ENCODE peak calls at places on chromosomes 16 and 17, in four cellular contexts. L is K562, T is HepG2, M is HCT116. K is an unnamed sample.

GRCh38 chr16:11546522-11547485 is 39.9 kb downstream of the LITAF start:
- DNase-seq in L (no peak), T (no peak), M (no peak), K (no peak)

GRCh38 chr17:40582328-40582901 is 17.1 kb upstream of the CCR7 start:
- DNase-seq in L (no peak), T (no peak), M (no peak), K (no peak)

GRCh38 chr16:56841659-56842058 is 23.3 kb upstream of the SLC12A3 start:
- DNase-seq in L (no peak), T (no peak), M (no peak), K (no peak)

GRCh38 chr17:47757416-47757815 is 24.4 kb downstream of the TBX21 start:
- DNase-seq in L (no peak), T (no peak), M (no peak), K (no peak)

GRCh38 chr17:3986270-3986938 is 22.2 kb upstream of the ATP2A3 start:
- DNase-seq in L (no peak), T (no peak), M (no peak), K (no peak)

GRCh38 chr16:5526826-5527225 is 429.2 kb upstream of the EEF2KMT start:
- DNase-seq in L (no peak), T (no peak), M (no peak), K (no peak)

GRCh38 chr17:45302649-45303173 is 14.1 kb downstream of the MAP3K14 start:
- DNase-seq in L (no peak), T (no peak), M (no peak), K (no peak)

GRCh38 chr17:4839965-4840892 is 7.1 kb downstream of the MINK1 start:
- DNase-seq in L (no peak), T (no peak), M (no peak), K (no peak)

GRCh38 chr16:69131749-69132423 is 502 bp downstream of the CHTF8 start:
- DNase-seq in L (peak), T (peak), M (no peak), K (no peak)

GRCh38 chr16:81632392-81633146 is 146.5 kb upstream of the PLCG2 start:
- DNase-seq in L (peak), T (no peak), M (peak), K (no peak)

GRCh38 chr16:88283596-88283995 is 99.2 kb upstream of the ZNF469 start:
- DNase-seq in L (no peak), T (no peak), M (no peak), K (no peak)

GRCh38 chr17:1239210-1239609 is 31.0 kb upstream of the BHLHA9 start:
- DNase-seq in L (no peak), T (no peak), M (no peak), K (no peak)

GRCh38 chr16:18783430-18784341 is 6.4 kb downstream of the RPS15A start:
- DNase-seq in L (no peak), T (no peak), M (no peak), K (no peak)

GRCh38 chr16:84555418-84556196 is 51.1 kb upstream of the MEAK7 start:
- DNase-seq in L (no peak), T (no peak), M (no peak), K (no peak)

GRCh38 chr17:40014375-40014980 is 762 bp upstream of the CSF3 start:
- DNase-seq in L (no peak), T (peak), M (no peak), K (no peak)

GRCh38 chr17:16215002-16215272 is 397 bp downstream of the NCOR1 start:
- DNase-seq in L (peak), T (peak), M (no peak), K (no peak)

GRCh38 chr16:69253796-69254426 is 57.2 kb upstream of the VPS4A start:
- DNase-seq in L (no peak), T (no peak), M (no peak), K (no peak)

GRCh38 chr17:63589646-63590045 is 11.0 kb upstream of the TACO1 start:
- DNase-seq in L (no peak), T (no peak), M (no peak), K (no peak)

GRCh38 chr17:13813347-13814240 is 211.9 kb upstream of the HS3ST3A1 start:
- DNase-seq in L (no peak), T (peak), M (no peak), K (no peak)

GRCh38 chr17:1495265-1495664 is 2.8 kb upstream of the MYO1C start:
- DNase-seq in L (no peak), T (no peak), M (no peak), K (no peak)

GRCh38 chr17:78384479-78385175 is 6.2 kb downstream of the PGS1 start:
- DNase-seq in L (no peak), T (no peak), M (no peak), K (no peak)

GRCh38 chr17:59332890-59333377 is 1.5 kb downstream of the YPEL2 start:
- DNase-seq in L (no peak), T (no peak), M (no peak), K (no peak)

GRCh38 chr16:69839798-69840409 is 77.8 kb downstream of the WWP2 start:
- DNase-seq in L (no peak), T (peak), M (no peak), K (no peak)

GRCh38 chr17:10628756-10629155 is 28.4 kb downstream of the MYH3 start:
- DNase-seq in L (peak), T (no peak), M (no peak), K (no peak)
- TF ChIP-seq SIN3A in L (no peak), T (no peak), M (no peak), K (no peak)

GRCh38 chr17:67636841-67637240 is 80.9 kb upstream of the NOL11 start:
- DNase-seq in L (no peak), T (no peak), M (no peak), K (no peak)
- TF ChIP-seq TCF7L2 in L (no peak), T (no peak), M (no peak), K (no peak)

DNA sequence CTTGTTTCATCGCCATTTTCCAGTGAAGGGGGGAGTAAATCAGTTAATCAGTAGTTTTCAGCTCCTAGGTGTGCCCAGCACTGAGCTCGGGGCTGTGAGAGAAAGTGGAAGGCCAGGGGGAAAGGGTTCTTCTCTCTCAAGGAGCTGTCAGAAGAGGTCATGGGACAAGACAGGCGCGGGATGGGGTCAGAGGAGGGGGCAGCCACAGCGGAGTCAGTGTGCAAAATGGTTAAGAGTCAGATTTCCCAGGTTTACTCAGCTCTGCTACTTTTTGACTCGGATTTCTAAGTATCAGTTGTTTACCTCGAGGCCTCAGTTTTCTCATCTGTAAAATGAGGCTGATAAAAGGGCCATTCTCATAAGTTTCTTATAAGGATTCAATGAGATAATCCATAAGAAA is 4.3 kb upstream of the XYLT1 start:
- DNase-seq in L (no peak), T (no peak), M (no peak), K (no peak)
- H3K4me3 ChIP-seq in L (no peak), T (no peak), M (no peak), K (no peak)

DNA sequence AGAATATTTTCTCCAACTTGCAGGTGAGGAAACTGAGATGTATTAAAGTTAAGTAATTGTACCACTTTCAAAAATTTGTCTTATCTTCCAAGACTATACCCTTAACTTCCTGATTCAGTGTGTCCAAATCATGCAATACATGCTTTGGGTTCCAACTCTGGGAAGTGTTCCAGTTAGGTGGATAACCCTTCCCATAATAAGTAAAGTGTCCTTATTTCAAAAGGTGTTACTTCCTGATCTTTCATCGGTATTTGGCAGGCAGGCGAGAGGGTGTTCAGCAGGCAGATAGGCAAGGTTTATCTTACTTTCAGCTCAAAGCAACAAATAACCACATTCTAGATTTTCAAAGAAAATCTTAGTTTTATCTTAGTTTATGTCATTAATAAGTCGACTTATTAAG is 46.3 kb upstream of the ARHGAP44 start:
- DNase-seq in L (no peak), T (no peak), M (no peak), K (no peak)
- TF ChIP-seq SIN3A in L (no peak), T (no peak), M (no peak), K (no peak)

K was measured in Panc1.